ENCODE peak calls at places on chromosomes 11 and 22, in seven cellular contexts. K is CD8-positive, alpha-beta T cell; T is SHP77 treated with DMSO at 0.1 percent for 48 hours; H is ELF-1; G is amygdala; P is AG10803; W is PC-3. X is an unnamed sample.

GRCh38 chr11:116104480-116105174 is 600.4 kb upstream of the CADM1 start:
- DNase-seq in K (no peak), T (no peak), H (no peak), G (no peak), P (no peak), W (no peak), X (no peak)

GRCh38 chr22:40094449-40094848 is 83.3 kb upstream of the TNRC6B start:
- DNase-seq in K (no peak), T (no peak), H (no peak), G (no peak), P (peak; percentile 3), W (no peak), X (no peak)

GRCh38 chr11:2107941-2108630 is 31.1 kb downstream of the IGF2 start:
- DNase-seq in K (no peak), T (no peak), H (no peak), G (no peak), P (no peak), W (no peak), X (no peak)

GRCh38 chr22:19287076-19287724 is 4.3 kb downstream of the CLTCL1 start:
- DNase-seq in K (no peak), T (peak; percentile 91), H (no peak), G (no peak), P (peak; percentile 35), W (peak; percentile 54), X (no peak)

GRCh38 chr11:2320591-2321310 is 18.9 kb downstream of the TSPAN32 start:
- DNase-seq in K (no peak), T (no peak), H (no peak), G (no peak), P (no peak), W (no peak), X (no peak)

GRCh38 chr11:133127746-133128145 is 404.6 kb downstream of the OPCML start:
- DNase-seq in K (no peak), T (no peak), H (no peak), G (no peak), P (no peak), W (no peak), X (no peak)

GRCh38 chr11:67002921-67003411 is 20.0 kb upstream of the SYT12 start:
- DNase-seq in K (no peak), T (no peak), H (no peak), G (no peak), P (no peak), W (no peak), X (no peak)

GRCh38 chr22:40345271-40345670 is 1.0 kb upstream of the ADSL start:
- DNase-seq in K (peak; percentile 20), T (peak; percentile 27), H (peak; percentile 19), G (no peak), P (peak; percentile 11), W (peak; percentile 54), X (peak; percentile 34)

GRCh38 chr11:86931965-86932332 is 23.2 kb downstream of the FZD4 start:
- DNase-seq in K (no peak), T (no peak), H (peak; percentile 63), G (no peak), P (no peak), W (peak; percentile 99), X (peak; percentile 68)

GRCh38 chr11:83722392-83722791 is 436.2 kb upstream of the CCDC90B start:
- DNase-seq in K (no peak), T (no peak), H (no peak), G (no peak), P (no peak), W (no peak), X (no peak)